ENCODE peak calls at places on chromosomes 4 and X, in six cellular contexts. One of them, this sample, is unnamed.

GRCh38 chr4:116217781-116218180 is 867.6 kb downstream of the TRAM1L1 start:
- DNase-seq in mesenchymal stem cell: no peak
- DNase-seq in ELR: peak; percentile 54
- DNase-seq in pancreas: no peak
- DNase-seq in COR-L47: no peak
- DNase-seq in Right ventricle myocardium inferior: no peak
- DNase-seq in this sample: peak; percentile 9

GRCh38 chr4:84151574-84151973 is 347.5 kb downstream of the NKX6-1 start:
- DNase-seq in mesenchymal stem cell: no peak
- DNase-seq in ELR: no peak
- DNase-seq in pancreas: peak; percentile 8
- DNase-seq in COR-L47: no peak
- DNase-seq in Right ventricle myocardium inferior: no peak
- DNase-seq in this sample: no peak

GRCh38 chr4:133592591-133592990 is 443.5 kb downstream of the PCDH10 start:
- DNase-seq in mesenchymal stem cell: no peak
- DNase-seq in ELR: no peak
- DNase-seq in pancreas: no peak
- DNase-seq in COR-L47: no peak
- DNase-seq in Right ventricle myocardium inferior: no peak
- DNase-seq in this sample: no peak

GRCh38 chr4:7323872-7324650 is 110.7 kb downstream of the PSAPL1 start:
- DNase-seq in mesenchymal stem cell: no peak
- DNase-seq in ELR: peak; percentile 26
- DNase-seq in pancreas: no peak
- DNase-seq in COR-L47: peak; percentile 96
- DNase-seq in Right ventricle myocardium inferior: peak; percentile 50
- DNase-seq in this sample: no peak

GRCh38 chrX:47224266-47224895 is 5.9 kb downstream of the CDK16 start:
- DNase-seq in mesenchymal stem cell: no peak
- DNase-seq in ELR: no peak
- DNase-seq in pancreas: no peak
- DNase-seq in COR-L47: no peak
- DNase-seq in Right ventricle myocardium inferior: no peak
- DNase-seq in this sample: no peak

GRCh38 chr4:153529646-153530045 is 63.5 kb downstream of the TMEM131L start:
- DNase-seq in mesenchymal stem cell: peak; percentile 12
- DNase-seq in ELR: no peak
- DNase-seq in pancreas: no peak
- DNase-seq in COR-L47: no peak
- DNase-seq in Right ventricle myocardium inferior: no peak
- DNase-seq in this sample: no peak

GRCh38 chr4:36341936-36342335 is 60.5 kb downstream of the DTHD1 start:
- DNase-seq in mesenchymal stem cell: no peak
- DNase-seq in ELR: no peak
- DNase-seq in pancreas: no peak
- DNase-seq in COR-L47: no peak
- DNase-seq in Right ventricle myocardium inferior: no peak
- DNase-seq in this sample: no peak

GRCh38 chr4:186717556-186717955 is 6.1 kb downstream of the FAT1 start:
- DNase-seq in mesenchymal stem cell: no peak
- DNase-seq in ELR: no peak
- DNase-seq in pancreas: no peak
- DNase-seq in COR-L47: no peak
- DNase-seq in Right ventricle myocardium inferior: no peak
- DNase-seq in this sample: no peak

GRCh38 chr4:2954358-2955185 is 8.6 kb downstream of the NOP14 start:
- DNase-seq in mesenchymal stem cell: no peak
- DNase-seq in ELR: no peak
- DNase-seq in pancreas: no peak
- DNase-seq in COR-L47: no peak
- DNase-seq in Right ventricle myocardium inferior: no peak
- DNase-seq in this sample: no peak

GRCh38 chr4:57460967-57461366 is 350.8 kb upstream of the IGFBP7 start:
- DNase-seq in mesenchymal stem cell: no peak
- DNase-seq in ELR: no peak
- DNase-seq in pancreas: no peak
- DNase-seq in COR-L47: no peak
- DNase-seq in Right ventricle myocardium inferior: no peak
- DNase-seq in this sample: no peak

GRCh38 chrX:146056511-146057081 is 239.0 kb downstream of the SLITRK2 start:
- DNase-seq in mesenchymal stem cell: no peak
- DNase-seq in ELR: no peak
- DNase-seq in pancreas: no peak
- DNase-seq in COR-L47: no peak
- DNase-seq in Right ventricle myocardium inferior: no peak
- DNase-seq in this sample: no peak

GRCh38 chrX:137362583-137362982 is 203.3 kb upstream of the ZIC3 start:
- DNase-seq in mesenchymal stem cell: no peak
- DNase-seq in ELR: no peak
- DNase-seq in pancreas: no peak
- DNase-seq in COR-L47: no peak
- DNase-seq in Right ventricle myocardium inferior: no peak
- DNase-seq in this sample: no peak

GRCh38 chrX:34884693-34885277 is 57.8 kb upstream of the FAM47B start:
- DNase-seq in mesenchymal stem cell: peak; percentile 87
- DNase-seq in ELR: peak; percentile 81
- DNase-seq in pancreas: no peak
- DNase-seq in COR-L47: no peak
- DNase-seq in Right ventricle myocardium inferior: no peak
- DNase-seq in this sample: peak; percentile 43

This sample was measured in HS-5.